ENCODE peak calls at places on chromosomes 13 and 19, in five cellular contexts. J is SK-N-SH, D is HepG2, U is GM12878, L is H1. P is an unnamed sample.
A peak's percentile ranks its signal among the peaks of the same experiment; 100 is the strongest.

GRCh38 chr13:27573265-27573664 is 47.1 kb downstream of the LNX2 start:
- DNase-seq in J (no peak), L (no peak), U (no peak), D (peak; percentile 46), P (no peak)

GRCh38 chr13:113975416-113975815 is 1.5 kb upstream of the C13orf46 start:
- DNase-seq in J (no peak), D (no peak), L (no peak), U (no peak), P (no peak)

GRCh38 chr13:34578471-34578870 is 363.6 kb upstream of the NBEA start:
- DNase-seq in L (no peak), J (no peak), U (no peak), D (no peak), P (no peak)

GRCh38 chr13:81480634-81481033 is 1139.7 kb upstream of the SPRY2 start:
- DNase-seq in U (no peak), J (no peak), L (no peak), D (no peak), P (no peak)

GRCh38 chr13:52047463-52047862 is 23.0 kb downstream of the UTP14C start:
- DNase-seq in D (no peak), L (no peak), U (no peak), J (no peak), P (no peak)

GRCh38 chr19:34348899-34349487 is 16.0 kb upstream of the GPI start:
- DNase-seq in J (no peak), L (no peak), D (no peak), U (no peak), P (no peak)

GRCh38 chr19:17765069-17765618 is 13.9 kb downstream of the FCHO1 start:
- DNase-seq in L (no peak), D (peak; percentile 88), J (no peak), U (no peak), P (no peak)

GRCh38 chr19:5665781-5666513 is 14.4 kb downstream of the MICOS13 start:
- DNase-seq in U (peak; percentile 20), L (no peak), J (no peak), D (peak; percentile 69), P (no peak)

GRCh38 chr13:101489635-101490034 is 37.2 kb downstream of the ITGBL1 start:
- DNase-seq in U (no peak), L (no peak), J (no peak), D (no peak), P (no peak)

GRCh38 chr19:37361994-37362393 is 8.9 kb upstream of the ZNF527 start:
- DNase-seq in U (no peak), J (no peak), L (no peak), D (no peak), P (no peak)

GRCh38 chr19:48330012-48330681 is 4.8 kb downstream of the EMP3 start:
- DNase-seq in L (no peak), J (peak; percentile 91), D (no peak), U (peak; percentile 65), P (no peak)

GRCh38 chr19:34253711-34254551 is 423 bp upstream of the GARRE1 start:
- DNase-seq in D (peak; percentile 66), J (no peak), L (peak; percentile 50), U (no peak), P (no peak)

GRCh38 chr19:49333426-49334288 is 1.5 kb upstream of the CD37 start:
- DNase-seq in L (no peak), U (peak; percentile 84), D (no peak), J (no peak), P (no peak)

GRCh38 chr13:22112956-22113750 is 442.3 kb downstream of the FGF9 start:
- DNase-seq in D (no peak), J (no peak), U (no peak), L (no peak), P (no peak)
- TF ChIP-seq CTCF in D (no peak), J (no peak), U (no peak), L (no peak), P (no peak)

GRCh38 chr13:80278706-80279105 is 62.2 kb downstream of the SPRY2 start:
- DNase-seq in J (no peak), U (no peak), L (no peak), D (no peak), P (no peak)

GRCh38 chr13:80274643-80275042 is 66.3 kb downstream of the SPRY2 start:
- DNase-seq in L (no peak), U (no peak), D (no peak), J (no peak), P (no peak)

GRCh38 chr13:80273717-80274116 is 67.2 kb downstream of the SPRY2 start:
- DNase-seq in D (no peak), L (no peak), U (no peak), J (no peak), P (no peak)

DNA sequence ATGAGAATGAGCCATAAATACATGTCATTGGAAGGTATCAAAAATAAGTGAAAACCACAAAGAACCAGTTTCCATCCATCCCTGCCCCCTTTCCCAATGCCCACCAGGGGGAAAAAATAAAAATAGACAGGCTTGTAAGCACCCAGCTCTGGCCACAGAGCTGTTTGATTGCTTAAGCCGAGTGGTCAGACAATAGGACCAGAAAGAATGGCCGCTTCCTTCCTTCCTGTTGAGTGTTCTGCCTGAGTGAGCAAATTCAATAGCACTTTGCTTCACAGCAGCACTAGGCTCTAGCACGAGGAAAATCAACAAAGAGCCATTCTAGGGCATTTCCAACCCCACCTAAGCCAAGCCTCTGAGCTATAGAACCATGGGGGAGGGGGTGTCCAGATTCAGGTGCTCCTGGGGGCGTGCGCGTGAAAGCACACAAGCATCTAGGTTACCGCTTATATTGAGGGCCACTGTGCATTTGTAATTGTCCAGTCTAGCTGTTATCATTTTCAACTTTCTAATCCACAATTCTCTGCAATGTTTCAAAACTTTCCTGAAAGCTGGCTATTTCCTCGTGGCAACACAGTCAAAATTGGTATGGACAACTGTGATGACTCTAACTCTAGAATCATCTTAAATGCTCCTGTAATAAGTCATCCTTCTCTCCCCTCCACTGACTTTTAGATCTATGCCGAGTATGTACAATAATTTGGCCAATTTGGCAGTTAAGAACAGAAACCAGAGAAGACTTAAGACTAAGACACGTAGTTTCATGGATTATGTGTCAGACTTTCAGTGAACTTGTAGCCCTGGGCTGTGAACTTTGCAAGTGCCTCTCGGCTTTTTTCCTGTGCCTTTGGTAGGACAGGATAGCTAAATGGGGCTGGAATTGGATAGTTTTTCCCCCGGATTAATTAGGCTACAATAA is 64.3 kb downstream of the SPRY2 start:
- DNase-seq in L (peak; percentile 17), U (no peak), D (peak; percentile 15), J (no peak), P (no peak)
- TF ChIP-seq YY1 in L (peak; percentile 71), U (peak; percentile 53), D (no peak), J (no peak), P (no peak)

DNA sequence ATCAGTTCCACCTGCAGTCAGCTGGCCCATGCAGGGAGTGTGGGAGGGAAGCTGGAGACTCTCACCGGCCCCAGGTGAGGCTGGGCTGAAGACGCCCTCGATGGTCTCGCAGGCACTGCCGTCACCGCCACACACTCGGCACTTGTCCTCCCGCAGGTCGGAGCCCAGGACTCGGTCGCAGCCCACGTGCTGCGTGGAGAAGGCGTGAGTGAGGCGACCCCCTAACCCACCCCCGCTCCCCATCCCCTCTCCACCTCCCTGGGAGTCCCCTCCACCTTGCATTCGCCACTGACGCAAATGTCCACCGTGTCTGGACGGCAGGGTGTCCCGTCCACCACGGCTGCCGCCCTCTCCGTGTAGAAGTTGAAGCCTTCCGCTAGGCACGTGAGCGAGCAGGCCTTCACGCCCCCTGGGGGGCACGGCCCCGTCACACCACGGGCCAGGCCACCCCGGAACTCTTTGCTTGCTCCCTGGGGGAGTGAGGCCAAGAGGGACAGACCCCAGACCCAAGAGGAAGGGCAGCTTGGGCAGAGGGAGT is 12.0 kb upstream of the MYO1F start:
- DNase-seq in J (no peak), U (no peak), L (no peak), D (no peak), P (no peak)
- TF ChIP-seq CTCF in J (no peak), U (no peak), L (no peak), D (no peak), P (no peak)

GRCh38 chr19:29833614-29834261 is 21.9 kb downstream of the CCNE1 start:
- DNase-seq in D (no peak), J (no peak), U (no peak), L (no peak), P (no peak)

GRCh38 chr19:29835447-29835846 is 23.7 kb downstream of the CCNE1 start:
- DNase-seq in J (no peak), D (no peak), U (no peak), L (no peak), P (no peak)

GRCh38 chr19:29834991-29835390 is 23.2 kb downstream of the CCNE1 start:
- DNase-seq in D (no peak), L (no peak), U (no peak), J (no peak), P (no peak)

GRCh38 chr19:29837448-29837961 is 25.7 kb downstream of the CCNE1 start:
- DNase-seq in U (peak; percentile 84), L (no peak), D (no peak), J (no peak), P (no peak)

GRCh38 chr19:29836409-29836825 is 24.6 kb downstream of the CCNE1 start:
- DNase-seq in L (no peak), D (no peak), J (no peak), U (peak; percentile 86), P (no peak)
- TF ChIP-seq YY1 in L (no peak), D (no peak), J (no peak), U (peak; percentile 58), P (no peak)

GRCh38 chr13:24308068-24308445 is 1.3 kb upstream of the C1QTNF9 start:
- DNase-seq in U (no peak), L (no peak), J (no peak), D (no peak), P (no peak)

GRCh38 chr13:24308488-24309020 is 826 bp upstream of the C1QTNF9 start:
- DNase-seq in J (no peak), D (no peak), U (no peak), L (no peak), P (no peak)

GRCh38 chr13:24313449-24313848 is 4.1 kb downstream of the C1QTNF9 start:
- DNase-seq in U (no peak), D (no peak), L (no peak), J (no peak), P (no peak)
- TF ChIP-seq CTCF in U (peak; percentile 4), D (peak; percentile 18), L (no peak), J (peak; percentile 53), P (peak; percentile 43)